ENCODE peak calls at places on chromosome 2, in ten cellular contexts. L is HT-29; A is spleen; X is hepatic stellate cell; P is activated CD4-positive, alpha-beta T cell treated with anti-CD3 and anti-CD28 coated beads, Interleukin-2, amount 50 U/mL, for 24 hours; F is NCI-H2029; J is A549; D is iPS-NIHi11; I is stimulated activated CD8-positive, alpha-beta memory T cell treated with anti-CD3 and anti-CD28 coated beads, Interleukin-15, amount 100 ng/mL, for 48 hours; H is HFFc6. G is an unnamed sample.

GRCh38 chr2:218806346-218806978 is 24.5 kb downstream of the CYP27A1 start:
- DNase-seq in D (no peak), P (no peak), A (no peak), F (peak), I (no peak), L (peak), H (peak), X (peak), J (no peak), G (no peak)

GRCh38 chr2:216492951-216493685 is 5.5 kb upstream of the RPL37A start:
- DNase-seq in H (peak), X (no peak), I (no peak), F (no peak), P (no peak), A (no peak), D (no peak), L (no peak), J (no peak), G (no peak)

GRCh38 chr2:241068136-241068941 is 33.7 kb downstream of the MTERF4 start:
- DNase-seq in A (no peak), F (no peak), J (no peak), D (no peak), H (no peak), X (no peak), P (no peak), L (no peak), I (no peak), G (no peak)

GRCh38 chr2:180651596-180651995 is 328.8 kb upstream of the UBE2E3 start:
- DNase-seq in D (no peak), H (no peak), I (no peak), P (no peak), A (no peak), X (no peak), J (no peak), F (no peak), L (no peak), G (no peak)

GRCh38 chr2:119292226-119292625 is 68.6 kb downstream of the STEAP3 start:
- DNase-seq in F (no peak), X (no peak), I (no peak), L (no peak), D (no peak), J (no peak), P (no peak), A (no peak), H (no peak), G (peak)

GRCh38 chr2:85772019-85772745 is 18.4 kb downstream of the ATOH8 start:
- DNase-seq in I (no peak), A (peak), X (peak), F (peak), J (peak), L (peak), H (peak), D (peak), P (no peak), G (peak)

GRCh38 chr2:187349328-187349944 is 98.6 kb downstream of the CALCRL start:
- DNase-seq in X (no peak), H (no peak), I (no peak), P (no peak), D (no peak), J (no peak), A (no peak), L (no peak), F (no peak), G (no peak)

GRCh38 chr2:10325278-10326145 is 22.8 kb downstream of the HPCAL1 start:
- DNase-seq in A (no peak), D (no peak), J (no peak), P (no peak), H (no peak), L (no peak), I (no peak), X (no peak), F (peak), G (no peak)

GRCh38 chr2:7115364-7115763 is 198.2 kb downstream of the RNF144A start:
- DNase-seq in D (no peak), F (no peak), J (no peak), I (no peak), A (no peak), L (no peak), H (no peak), P (no peak), X (no peak), G (no peak)

GRCh38 chr2:217277646-217278048 is 417.8 kb upstream of the TNP1 start:
- DNase-seq in D (no peak), X (peak), I (no peak), L (peak), A (peak), J (peak), F (no peak), P (no peak), H (peak), G (no peak)

GRCh38 chr2:220365023-220365422 is 737.6 kb downstream of the SLC4A3 start:
- DNase-seq in A (no peak), D (no peak), X (no peak), L (no peak), J (no peak), P (no peak), I (no peak), F (no peak), H (peak), G (no peak)

GRCh38 chr2:37366773-37367172 is 22.3 kb downstream of the QPCT start:
- DNase-seq in X (no peak), L (no peak), J (no peak), A (no peak), P (no peak), D (no peak), F (no peak), I (no peak), H (no peak), G (no peak)

GRCh38 chr2:202989749-202990148 is 24.9 kb upstream of the NBEAL1 start:
- DNase-seq in D (no peak), J (no peak), A (no peak), F (no peak), H (no peak), X (no peak), I (no peak), L (no peak), P (no peak), G (no peak)

GRCh38 chr2:217593732-217594131 is 409.1 kb downstream of the TNS1 start:
- DNase-seq in F (peak), I (no peak), P (no peak), H (no peak), X (no peak), D (no peak), J (no peak), A (no peak), L (no peak), G (no peak)

GRCh38 chr2:10533811-10534321 is 85.7 kb upstream of the ODC1 start:
- DNase-seq in F (no peak), I (no peak), A (peak), P (no peak), X (no peak), H (no peak), D (no peak), L (peak), J (no peak), G (no peak)

GRCh38 chr2:226673314-226673723 is 126.3 kb downstream of the IRS1 start:
- DNase-seq in J (no peak), X (no peak), H (peak), D (no peak), I (no peak), A (no peak), L (peak), P (no peak), F (no peak), G (no peak)

GRCh38 chr2:233209978-233210680 is 41.3 kb upstream of the ATG16L1 start:
- DNase-seq in J (no peak), X (no peak), I (no peak), L (no peak), F (no peak), D (no peak), H (no peak), P (no peak), A (peak), G (no peak)

GRCh38 chr2:515728-516127 is 161.5 kb downstream of the TMEM18 start:
- DNase-seq in A (no peak), J (no peak), D (no peak), F (no peak), P (no peak), H (no peak), L (no peak), I (no peak), X (no peak), G (no peak)

GRCh38 chr2:213247566-213247965 is 36.7 kb upstream of the SPAG16 start:
- DNase-seq in X (no peak), I (no peak), L (no peak), J (no peak), P (no peak), D (no peak), A (no peak), H (no peak), F (no peak), G (no peak)

G was measured in neural crest cell.